ENCODE peak calls at places on chromosome 15, in five cellular contexts. T is WTC11, B is left kidney, D is transverse colon, P is neuronal stem cell. J is an unnamed sample.

GRCh38 chr15:90883971-90884718 is at the start of gene FES:
- DNase-seq in T (peak), B (peak), D (peak), P (peak), J (peak)

GRCh38 chr15:23438816-23439466 is 8.1 kb downstream of the GOLGA6L2 start:
- DNase-seq in T (no peak), B (no peak), D (peak), P (no peak), J (peak)

GRCh38 chr15:60087561-60087960 is 83.5 kb downstream of the FOXB1 start:
- DNase-seq in T (no peak), B (no peak), D (no peak), P (no peak), J (no peak)

GRCh38 chr15:42018306-42019224 is 2.3 kb downstream of the PLA2G4E start:
- DNase-seq in T (no peak), B (no peak), D (no peak), P (no peak), J (no peak)

GRCh38 chr15:34213690-34214089 is 3.8 kb upstream of the KATNBL1 start:
- DNase-seq in T (no peak), B (no peak), D (no peak), P (no peak), J (no peak)

GRCh38 chr15:66565731-66566130 is at the start of gene LCTL:
- DNase-seq in T (peak), B (peak), D (no peak), P (peak), J (no peak)

GRCh38 chr15:60528530-60528929 is 49.6 kb upstream of the ICE2 start:
- DNase-seq in T (no peak), B (no peak), D (no peak), P (no peak), J (no peak)

GRCh38 chr15:36356978-36357582 is 222.3 kb upstream of the CDIN1 start:
- DNase-seq in T (no peak), B (peak), D (no peak), P (no peak), J (no peak)

GRCh38 chr15:61794881-61795280 is 265.4 kb downstream of the VPS13C start:
- DNase-seq in T (no peak), B (no peak), D (no peak), P (no peak), J (no peak)

GRCh38 chr15:90268415-90268814 is 2.9 kb downstream of the NGRN start:
- DNase-seq in T (no peak), B (no peak), D (no peak), P (no peak), J (peak)

GRCh38 chr15:50049871-50050270 is 69.2 kb downstream of the ATP8B4 start:
- DNase-seq in T (no peak), B (no peak), D (no peak), P (no peak), J (no peak)

GRCh38 chr15:75167588-75168076 is 34.0 kb upstream of the C15orf39 start:
- DNase-seq in T (no peak), B (no peak), D (no peak), P (no peak), J (no peak)

GRCh38 chr15:78044407-78045155 is 32.9 kb downstream of the TBC1D2B start:
- DNase-seq in T (no peak), B (no peak), D (no peak), P (no peak), J (peak)

GRCh38 chr15:63041982-63042878 is at the start of gene TPM1:
- DNase-seq in T (peak), B (peak), D (peak), P (peak), J (peak)

GRCh38 chr15:49415638-49416037 is 7.4 kb upstream of the FGF7 start:
- DNase-seq in T (no peak), B (no peak), D (no peak), P (no peak), J (no peak)

GRCh38 chr15:75348563-75349350 is 1.9 kb downstream of the NEIL1 start:
- DNase-seq in T (peak), B (peak), D (peak), P (no peak), J (no peak)

GRCh38 chr15:67311751-67312150 is 57.2 kb downstream of the IQCH start:
- DNase-seq in T (no peak), B (no peak), D (no peak), P (peak), J (no peak)

GRCh38 chr15:60973637-60974415 is 255.3 kb downstream of the RORA start:
- DNase-seq in T (no peak), B (peak), D (no peak), P (peak), J (no peak)

GRCh38 chr15:69679623-69680228 is 227.1 kb downstream of the RPLP1 start:
- DNase-seq in T (no peak), B (no peak), D (no peak), P (no peak), J (no peak)

GRCh38 chr15:98881526-98882517 is 125.8 kb downstream of the PGPEP1L start:
- DNase-seq in T (no peak), B (peak), D (no peak), P (no peak), J (no peak)

GRCh38 chr15:98440917-98441316 is 207.4 kb upstream of the IGF1R start:
- DNase-seq in T (no peak), B (no peak), D (no peak), P (no peak), J (no peak)

GRCh38 chr15:47288794-47289193 is 428.5 kb upstream of the SEMA6D start:
- DNase-seq in T (no peak), B (no peak), D (no peak), P (no peak), J (no peak)

GRCh38 chr15:74955796-74956647 is 550 bp downstream of the RPP25 start:
- DNase-seq in T (peak), B (peak), D (peak), P (peak), J (peak)

GRCh38 chr15:88621789-88622604 is 857 bp downstream of the AEN start:
- DNase-seq in T (no peak), B (peak), D (peak), P (no peak), J (peak)